ENCODE peak calls at places on chromosomes 4 and X, in seven cellular contexts. One of them, this sample, is unnamed.

GRCh38 chr4:183906486-183906735 is 1.3 kb downstream of the STOX2 start:
- DNase-seq in testis: no peak
- DNase-seq in A549: no peak
- DNase-seq in HCT116: no peak
- DNase-seq in heart left ventricle: no peak
- DNase-seq in gastrocnemius medialis: no peak
- DNase-seq in suprapubic skin: no peak
- DNase-seq in this sample: no peak

GRCh38 chr4:139229534-139230039 is 50.4 kb downstream of the MGARP start:
- DNase-seq in testis: peak
- DNase-seq in A549: peak
- DNase-seq in HCT116: peak
- DNase-seq in heart left ventricle: no peak
- DNase-seq in gastrocnemius medialis: no peak
- DNase-seq in suprapubic skin: no peak
- DNase-seq in this sample: no peak

GRCh38 chr4:175470141-175470540 is 341.9 kb downstream of the GPM6A start:
- DNase-seq in testis: no peak
- DNase-seq in A549: no peak
- DNase-seq in HCT116: no peak
- DNase-seq in heart left ventricle: no peak
- DNase-seq in gastrocnemius medialis: no peak
- DNase-seq in suprapubic skin: no peak
- DNase-seq in this sample: no peak

GRCh38 chrX:103464071-103464773 is 55.1 kb downstream of the RAB40A start:
- DNase-seq in testis: peak
- DNase-seq in A549: peak
- DNase-seq in HCT116: peak
- DNase-seq in heart left ventricle: no peak
- DNase-seq in gastrocnemius medialis: no peak
- DNase-seq in suprapubic skin: no peak
- DNase-seq in this sample: peak

GRCh38 chrX:66638591-66639500 is at the start of gene EDA2R:
- DNase-seq in testis: peak
- DNase-seq in A549: peak
- DNase-seq in HCT116: no peak
- DNase-seq in heart left ventricle: no peak
- DNase-seq in gastrocnemius medialis: no peak
- DNase-seq in suprapubic skin: no peak
- DNase-seq in this sample: peak

GRCh38 chr4:152488246-152488645 is 47.6 kb downstream of the FBXW7 start:
- DNase-seq in testis: no peak
- DNase-seq in A549: no peak
- DNase-seq in HCT116: no peak
- DNase-seq in heart left ventricle: no peak
- DNase-seq in gastrocnemius medialis: no peak
- DNase-seq in suprapubic skin: no peak
- DNase-seq in this sample: no peak

GRCh38 chr4:160505724-160506123 is 1402.8 kb downstream of the RAPGEF2 start:
- DNase-seq in testis: no peak
- DNase-seq in A549: no peak
- DNase-seq in HCT116: no peak
- DNase-seq in heart left ventricle: no peak
- DNase-seq in gastrocnemius medialis: no peak
- DNase-seq in suprapubic skin: no peak
- DNase-seq in this sample: no peak

GRCh38 chrX:51332188-51332942 is at the start of gene NUDT10:
- DNase-seq in testis: peak
- DNase-seq in A549: peak
- DNase-seq in HCT116: no peak
- DNase-seq in heart left ventricle: peak
- DNase-seq in gastrocnemius medialis: no peak
- DNase-seq in suprapubic skin: no peak
- DNase-seq in this sample: peak

GRCh38 chr4:110615366-110616161 is 7.3 kb downstream of the PITX2 start:
- DNase-seq in testis: no peak
- DNase-seq in A549: no peak
- DNase-seq in HCT116: no peak
- DNase-seq in heart left ventricle: no peak
- DNase-seq in gastrocnemius medialis: no peak
- DNase-seq in suprapubic skin: no peak
- DNase-seq in this sample: no peak

GRCh38 chr4:24887881-24888430 is 24.9 kb downstream of the CCDC149 start:
- DNase-seq in testis: no peak
- DNase-seq in A549: no peak
- DNase-seq in HCT116: no peak
- DNase-seq in heart left ventricle: no peak
- DNase-seq in gastrocnemius medialis: no peak
- DNase-seq in suprapubic skin: no peak
- DNase-seq in this sample: no peak

GRCh38 chr4:40241936-40242590 is 45.2 kb downstream of the RHOH start:
- DNase-seq in testis: no peak
- DNase-seq in A549: no peak
- DNase-seq in HCT116: no peak
- DNase-seq in heart left ventricle: no peak
- DNase-seq in gastrocnemius medialis: no peak
- DNase-seq in suprapubic skin: no peak
- DNase-seq in this sample: no peak

GRCh38 chr4:86108152-86108551 is 251.7 kb downstream of the MAPK10 start:
- DNase-seq in testis: no peak
- DNase-seq in A549: no peak
- DNase-seq in HCT116: no peak
- DNase-seq in heart left ventricle: no peak
- DNase-seq in gastrocnemius medialis: no peak
- DNase-seq in suprapubic skin: no peak
- DNase-seq in this sample: no peak

GRCh38 chr4:166169111-166169510 is 296.1 kb downstream of the TLL1 start:
- DNase-seq in testis: no peak
- DNase-seq in A549: peak
- DNase-seq in HCT116: peak
- DNase-seq in heart left ventricle: no peak
- DNase-seq in gastrocnemius medialis: no peak
- DNase-seq in suprapubic skin: no peak
- DNase-seq in this sample: no peak

GRCh38 chrX:3526749-3527148 is 180.3 kb upstream of the MXRA5 start:
- DNase-seq in testis: no peak
- DNase-seq in A549: no peak
- DNase-seq in HCT116: no peak
- DNase-seq in heart left ventricle: no peak
- DNase-seq in gastrocnemius medialis: no peak
- DNase-seq in suprapubic skin: no peak
- DNase-seq in this sample: no peak

GRCh38 chrX:145817299-145817665 is 347 bp upstream of the SLITRK2 start:
- DNase-seq in testis: no peak
- DNase-seq in A549: no peak
- DNase-seq in HCT116: no peak
- DNase-seq in heart left ventricle: peak
- DNase-seq in gastrocnemius medialis: no peak
- DNase-seq in suprapubic skin: no peak
- DNase-seq in this sample: no peak

GRCh38 chr4:19615086-19615689 is 636.5 kb upstream of the SLIT2 start:
- DNase-seq in testis: no peak
- DNase-seq in A549: no peak
- DNase-seq in HCT116: no peak
- DNase-seq in heart left ventricle: no peak
- DNase-seq in gastrocnemius medialis: no peak
- DNase-seq in suprapubic skin: no peak
- DNase-seq in this sample: no peak

GRCh38 chr4:168732714-168733113 is 235.9 kb downstream of the PALLD start:
- DNase-seq in testis: no peak
- DNase-seq in A549: no peak
- DNase-seq in HCT116: no peak
- DNase-seq in heart left ventricle: no peak
- DNase-seq in gastrocnemius medialis: no peak
- DNase-seq in suprapubic skin: no peak
- DNase-seq in this sample: no peak

GRCh38 chrX:105706041-105706440 is 116.3 kb upstream of the NRK start:
- DNase-seq in testis: no peak
- DNase-seq in A549: no peak
- DNase-seq in HCT116: no peak
- DNase-seq in heart left ventricle: no peak
- DNase-seq in gastrocnemius medialis: no peak
- DNase-seq in suprapubic skin: no peak
- DNase-seq in this sample: no peak

GRCh38 chr4:41456559-41457101 is 81.3 kb upstream of the LIMCH1 start:
- DNase-seq in testis: no peak
- DNase-seq in A549: no peak
- DNase-seq in HCT116: no peak
- DNase-seq in heart left ventricle: no peak
- DNase-seq in gastrocnemius medialis: no peak
- DNase-seq in suprapubic skin: no peak
- DNase-seq in this sample: no peak

GRCh38 chrX:153600032-153600373 is 1.1 kb upstream of the CCNQ start:
- DNase-seq in testis: no peak
- DNase-seq in A549: peak
- DNase-seq in HCT116: no peak
- DNase-seq in heart left ventricle: no peak
- DNase-seq in gastrocnemius medialis: no peak
- DNase-seq in suprapubic skin: no peak
- DNase-seq in this sample: no peak

GRCh38 chrX:153600921-153601320 is 2.0 kb upstream of the CCNQ start:
- DNase-seq in testis: no peak
- DNase-seq in A549: no peak
- DNase-seq in HCT116: no peak
- DNase-seq in heart left ventricle: peak
- DNase-seq in gastrocnemius medialis: no peak
- DNase-seq in suprapubic skin: no peak
- DNase-seq in this sample: no peak

GRCh38 chrX:153597351-153597750 is 1.6 kb downstream of the CCNQ start:
- DNase-seq in testis: no peak
- DNase-seq in A549: no peak
- DNase-seq in HCT116: no peak
- DNase-seq in heart left ventricle: no peak
- DNase-seq in gastrocnemius medialis: no peak
- DNase-seq in suprapubic skin: no peak
- DNase-seq in this sample: no peak

GRCh38 chrX:153598541-153599191 is at the start of gene CCNQ:
- DNase-seq in testis: no peak
- DNase-seq in A549: peak
- DNase-seq in HCT116: no peak
- DNase-seq in heart left ventricle: peak
- DNase-seq in gastrocnemius medialis: no peak
- DNase-seq in suprapubic skin: no peak
- DNase-seq in this sample: no peak

DNA sequence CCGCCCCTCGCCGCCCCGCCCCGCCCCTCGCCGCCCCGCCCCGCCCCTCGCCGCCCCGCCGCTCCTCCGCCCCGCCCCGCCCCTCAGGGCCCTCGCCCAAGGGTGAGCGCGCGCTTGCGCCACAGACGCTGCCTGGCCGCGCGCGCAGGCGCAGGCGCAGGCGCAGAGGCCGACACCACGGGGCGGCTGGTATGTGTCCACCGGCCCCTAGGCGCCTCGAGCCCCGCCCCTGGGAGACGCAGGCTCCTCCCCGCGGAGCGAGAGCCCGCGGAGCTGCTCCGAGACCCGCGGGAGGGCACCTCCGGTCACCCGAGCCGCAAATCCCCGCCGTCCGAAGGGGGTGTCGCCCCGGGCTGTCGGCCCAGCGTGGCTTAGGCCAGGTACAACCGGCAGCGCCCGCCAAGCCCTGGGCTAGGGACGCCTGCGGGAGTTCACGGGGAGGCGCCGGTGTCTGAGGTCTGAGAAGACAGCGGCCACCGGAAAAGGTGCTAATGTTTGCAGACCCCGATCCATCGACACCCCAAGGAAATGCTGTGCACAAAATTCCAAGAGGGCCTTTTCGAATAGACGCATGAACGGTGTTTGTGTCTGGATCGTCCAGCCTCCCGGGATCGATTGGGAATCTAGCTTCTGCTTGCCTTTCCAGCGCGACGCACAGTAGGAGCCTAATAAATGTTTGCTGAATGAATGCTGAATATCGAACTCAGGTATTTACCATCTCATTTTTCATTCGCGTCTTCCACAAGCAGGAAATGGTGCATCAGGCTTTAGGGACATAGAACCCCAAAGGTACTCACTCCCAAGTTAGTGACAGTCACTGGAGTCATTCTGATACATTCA is 473 bp upstream of the CCNQ start:
- DNase-seq in testis: peak
- DNase-seq in A549: peak
- DNase-seq in HCT116: peak
- DNase-seq in heart left ventricle: peak
- DNase-seq in gastrocnemius medialis: peak
- DNase-seq in suprapubic skin: peak
- DNase-seq in this sample: peak
- H3K27ac ChIP-seq in testis: no peak
- H3K27ac ChIP-seq in A549: peak
- H3K27ac ChIP-seq in HCT116: peak
- H3K27ac ChIP-seq in heart left ventricle: no peak
- H3K27ac ChIP-seq in gastrocnemius medialis: peak
- H3K27ac ChIP-seq in suprapubic skin: peak
- H3K27ac ChIP-seq in this sample: peak

GRCh38 chr4:4592414-4592813 is 50.6 kb upstream of the STX18 start:
- DNase-seq in testis: no peak
- DNase-seq in A549: no peak
- DNase-seq in HCT116: no peak
- DNase-seq in heart left ventricle: no peak
- DNase-seq in gastrocnemius medialis: no peak
- DNase-seq in suprapubic skin: no peak
- DNase-seq in this sample: no peak
- H3K4me3 ChIP-seq in testis: no peak
- H3K4me3 ChIP-seq in A549: no peak
- H3K4me3 ChIP-seq in HCT116: no peak
- H3K4me3 ChIP-seq in heart left ventricle: no peak
- H3K4me3 ChIP-seq in gastrocnemius medialis: no peak
- H3K4me3 ChIP-seq in suprapubic skin: no peak
- H3K4me3 ChIP-seq in this sample: no peak

GRCh38 chrX:101658661-101659477 is 781 bp downstream of the ARMCX2 start:
- DNase-seq in testis: peak
- DNase-seq in A549: peak
- DNase-seq in HCT116: no peak
- DNase-seq in heart left ventricle: peak
- DNase-seq in gastrocnemius medialis: peak
- DNase-seq in suprapubic skin: peak
- DNase-seq in this sample: peak
- TF ChIP-seq POLR2A in testis: no peak
- TF ChIP-seq POLR2A in A549: peak
- TF ChIP-seq POLR2A in HCT116: no peak
- TF ChIP-seq POLR2A in heart left ventricle: no peak
- TF ChIP-seq POLR2A in gastrocnemius medialis: no peak
- TF ChIP-seq POLR2A in suprapubic skin: no peak
- TF ChIP-seq POLR2A in this sample: peak

DNA sequence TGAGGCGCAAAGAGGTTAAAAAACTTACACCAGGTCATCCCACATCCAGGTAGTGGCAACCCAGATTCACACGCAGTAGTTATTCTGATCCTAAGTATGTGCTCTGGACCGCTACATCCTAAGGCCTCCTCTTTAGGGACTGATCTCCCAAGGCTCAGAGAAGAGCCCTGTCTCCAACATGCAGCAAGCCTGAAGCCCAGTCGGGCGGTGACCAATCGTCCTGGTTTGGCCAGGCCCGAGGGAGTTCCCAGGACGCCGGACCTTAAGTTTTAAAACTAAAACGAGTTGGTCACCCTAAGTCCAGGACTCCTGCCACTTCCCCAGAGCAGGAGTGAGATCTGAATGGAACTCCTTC is 402 bp downstream of the LYAR start:
- DNase-seq in testis: peak
- DNase-seq in A549: no peak
- DNase-seq in HCT116: no peak
- DNase-seq in heart left ventricle: no peak
- DNase-seq in gastrocnemius medialis: no peak
- DNase-seq in suprapubic skin: no peak
- DNase-seq in this sample: no peak
- H3K27ac ChIP-seq in testis: peak
- H3K27ac ChIP-seq in A549: peak
- H3K27ac ChIP-seq in HCT116: peak
- H3K27ac ChIP-seq in heart left ventricle: no peak
- H3K27ac ChIP-seq in gastrocnemius medialis: peak
- H3K27ac ChIP-seq in suprapubic skin: peak
- H3K27ac ChIP-seq in this sample: peak